ENCODE peak calls at places on chromosomes 11 and 22, in four cellular contexts. J is GM23338, T is MM.1S, E is GM23248. K is an unnamed sample.

GRCh38 chr11:18229501-18229900 is 7.1 kb downstream of the SAA4 start:
- DNase-seq in T (peak; percentile 69), E (no peak), J (no peak), K (no peak)

GRCh38 chr11:43998308-43998707 is 49.5 kb upstream of the ACCSL start:
- DNase-seq in E (no peak), J (no peak), T (no peak), K (no peak)

GRCh38 chr11:57134284-57134683 is 47.5 kb upstream of the LRRC55 start:
- DNase-seq in J (no peak), T (no peak), E (no peak), K (no peak)

GRCh38 chr11:13669544-13670488 is 1.3 kb downstream of the FAR1 start:
- DNase-seq in T (no peak), J (no peak), E (peak; percentile 48), K (no peak)

GRCh38 chr11:12618743-12619540 is 55.3 kb upstream of the TEAD1 start:
- DNase-seq in J (no peak), E (peak; percentile 30), T (no peak), K (no peak)

GRCh38 chr11:62710001-62710345 is 2.5 kb downstream of the GNG3 start:
- DNase-seq in T (peak; percentile 48), J (no peak), E (peak; percentile 77), K (no peak)

GRCh38 chr11:76621866-76622265 is 48.7 kb downstream of the LRRC32 start:
- DNase-seq in J (no peak), T (no peak), E (no peak), K (no peak)

GRCh38 chr11:69812927-69813326 is 6.3 kb downstream of the FGF3 start:
- DNase-seq in J (no peak), E (no peak), T (no peak), K (no peak)

GRCh38 chr11:33179431-33179830 is 18.2 kb upstream of the CSTF3 start:
- DNase-seq in E (no peak), J (peak; percentile 24), T (no peak), K (no peak)

GRCh38 chr11:24963879-24964278 is 467.0 kb downstream of the LUZP2 start:
- DNase-seq in J (no peak), T (no peak), E (no peak), K (peak; percentile 4)

DNA sequence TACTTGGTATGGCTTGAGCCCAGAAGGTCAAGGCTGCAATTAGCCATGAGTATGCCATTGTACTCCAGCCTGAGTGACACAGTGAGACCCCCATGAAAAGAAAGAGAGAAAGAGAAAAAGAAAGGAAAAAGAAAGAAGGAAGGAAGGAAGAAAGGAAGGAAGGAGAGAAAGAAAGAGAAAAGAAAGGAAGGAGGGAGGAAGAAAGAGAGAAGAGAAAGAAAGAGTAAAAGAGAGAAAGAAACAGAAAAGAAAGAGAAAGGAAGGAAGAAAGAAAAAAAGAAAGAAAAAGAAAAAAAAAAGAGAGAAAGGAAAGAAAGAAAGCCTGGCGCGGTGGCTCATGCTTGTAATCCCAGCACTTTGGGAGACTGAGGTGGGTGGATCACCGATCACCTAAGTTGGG is 77.5 kb downstream of the CSTPP1 start:
- DNase-seq in J (no peak), E (no peak), T (no peak), K (no peak)
- TF ChIP-seq EZH2 in J (no peak), E (no peak), T (no peak), K (no peak)

DNA sequence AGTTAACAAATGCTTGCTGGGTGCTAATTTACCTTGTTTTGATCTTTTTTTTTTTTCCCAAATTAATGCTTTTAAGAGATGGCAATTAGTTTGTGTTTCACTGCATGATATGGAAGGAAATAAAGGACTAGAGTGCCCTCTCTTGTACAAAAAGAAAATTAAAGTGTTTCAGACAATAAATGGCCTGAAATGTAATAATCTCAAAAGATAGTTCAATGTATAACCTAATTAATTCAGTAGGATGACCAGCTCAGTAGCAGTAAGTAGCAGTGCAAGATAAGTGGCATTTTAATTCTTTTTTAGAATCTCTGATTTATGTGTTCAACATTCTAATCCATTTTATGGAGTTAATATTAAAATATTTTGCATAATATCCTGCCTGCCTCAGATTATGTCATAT is 39.9 kb upstream of the MYO18B start:
- DNase-seq in J (no peak), T (peak; percentile 10), E (peak; percentile 36), K (peak; percentile 11)
- TF ChIP-seq EZH2phosphoT487 in J (no peak), T (no peak), E (no peak), K (no peak)

GRCh38 chr11:75596914-75597313 is 34.9 kb downstream of the SERPINH1 start:
- DNase-seq in T (no peak), J (no peak), E (no peak), K (no peak)
- TF ChIP-seq EZH2 in T (no peak), J (no peak), E (no peak), K (no peak)

DNA sequence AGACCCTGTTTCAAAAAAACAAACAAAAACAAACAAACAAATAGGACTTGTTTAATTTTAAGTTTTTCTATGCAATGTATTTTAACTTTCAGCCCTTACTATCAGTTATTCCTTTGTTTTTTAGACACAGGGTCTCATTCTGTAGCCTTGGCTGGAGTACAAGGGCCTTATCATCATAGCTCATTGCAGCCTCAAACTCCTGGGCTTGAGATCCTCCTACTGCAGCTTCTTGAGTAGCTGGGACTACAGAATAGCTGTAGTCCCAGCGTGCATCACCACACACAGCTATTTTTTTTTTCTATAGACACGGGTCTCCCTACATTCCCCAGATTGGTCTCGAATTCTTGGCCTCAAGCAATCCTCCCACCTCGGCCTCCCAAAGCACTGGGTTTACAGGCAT is 44.5 kb downstream of the PIK3C2A start:
- DNase-seq in T (no peak), J (no peak), E (no peak), K (no peak)
- TF ChIP-seq EZH2phosphoT487 in T (no peak), J (no peak), E (no peak), K (no peak)